ENCODE peak calls at places on chromosomes 5 and 9, in nine cellular contexts. One of them, this sample, is unnamed.

GRCh38 chr9:69961834-69962233 is 81.8 kb upstream of the MAMDC2 start:
- DNase-seq in neuronal stem cell: no peak
- DNase-seq in colonic mucosa: no peak
- DNase-seq in adrenal gland: no peak
- DNase-seq in left lung: no peak
- DNase-seq in HCT116: no peak
- DNase-seq in PC-9: peak; percentile 81
- DNase-seq in hepatocyte: no peak
- DNase-seq in psoas muscle: no peak
- DNase-seq in this sample: no peak

GRCh38 chr9:134775552-134775951 is 105.1 kb upstream of the FCN2 start:
- DNase-seq in neuronal stem cell: no peak
- DNase-seq in HCT116: no peak
- DNase-seq in hepatocyte: peak; percentile 49
- DNase-seq in adrenal gland: no peak
- DNase-seq in colonic mucosa: no peak
- DNase-seq in psoas muscle: no peak
- DNase-seq in PC-9: no peak
- DNase-seq in left lung: no peak
- DNase-seq in this sample: peak; percentile 86

GRCh38 chr5:128237504-128237903 is 153.9 kb downstream of the SLC12A2 start:
- DNase-seq in colonic mucosa: no peak
- DNase-seq in hepatocyte: peak; percentile 24
- DNase-seq in HCT116: no peak
- DNase-seq in neuronal stem cell: no peak
- DNase-seq in PC-9: no peak
- DNase-seq in psoas muscle: no peak
- DNase-seq in adrenal gland: no peak
- DNase-seq in left lung: no peak
- DNase-seq in this sample: no peak

GRCh38 chr5:41598011-41598410 is 87.6 kb upstream of the PLCXD3 start:
- DNase-seq in PC-9: no peak
- DNase-seq in psoas muscle: no peak
- DNase-seq in neuronal stem cell: no peak
- DNase-seq in adrenal gland: no peak
- DNase-seq in left lung: no peak
- DNase-seq in HCT116: no peak
- DNase-seq in colonic mucosa: no peak
- DNase-seq in hepatocyte: no peak
- DNase-seq in this sample: no peak

GRCh38 chr5:127558273-127558672 is 40.8 kb downstream of the PRRC1 start:
- DNase-seq in left lung: no peak
- DNase-seq in adrenal gland: no peak
- DNase-seq in HCT116: no peak
- DNase-seq in hepatocyte: no peak
- DNase-seq in colonic mucosa: no peak
- DNase-seq in psoas muscle: no peak
- DNase-seq in neuronal stem cell: no peak
- DNase-seq in PC-9: no peak
- DNase-seq in this sample: no peak

GRCh38 chr5:177495243-177496060 is 2.0 kb downstream of the PDLIM7 start:
- DNase-seq in HCT116: no peak
- DNase-seq in colonic mucosa: peak; percentile 54
- DNase-seq in psoas muscle: peak; percentile 74
- DNase-seq in PC-9: peak; percentile 55
- DNase-seq in hepatocyte: peak; percentile 77
- DNase-seq in left lung: peak; percentile 77
- DNase-seq in neuronal stem cell: peak; percentile 90
- DNase-seq in adrenal gland: no peak
- DNase-seq in this sample: peak; percentile 96

GRCh38 chr9:93600504-93600903 is 24.1 kb downstream of the PHF2 start:
- DNase-seq in left lung: no peak
- DNase-seq in colonic mucosa: peak; percentile 66
- DNase-seq in HCT116: no peak
- DNase-seq in psoas muscle: peak; percentile 52
- DNase-seq in neuronal stem cell: no peak
- DNase-seq in hepatocyte: no peak
- DNase-seq in adrenal gland: no peak
- DNase-seq in PC-9: no peak
- DNase-seq in this sample: no peak

GRCh38 chr9:124593080-124594058 is 86.2 kb upstream of the NR5A1 start:
- DNase-seq in colonic mucosa: no peak
- DNase-seq in PC-9: no peak
- DNase-seq in HCT116: no peak
- DNase-seq in left lung: no peak
- DNase-seq in adrenal gland: no peak
- DNase-seq in psoas muscle: no peak
- DNase-seq in neuronal stem cell: peak; percentile 78
- DNase-seq in hepatocyte: peak; percentile 17
- DNase-seq in this sample: no peak

GRCh38 chr9:85290019-85290418 is 451.7 kb downstream of the AGTPBP1 start:
- DNase-seq in neuronal stem cell: no peak
- DNase-seq in left lung: no peak
- DNase-seq in hepatocyte: no peak
- DNase-seq in colonic mucosa: no peak
- DNase-seq in HCT116: no peak
- DNase-seq in adrenal gland: no peak
- DNase-seq in psoas muscle: no peak
- DNase-seq in PC-9: no peak
- DNase-seq in this sample: no peak

GRCh38 chr5:172796306-172796705 is 25.3 kb upstream of the DUSP1 start:
- DNase-seq in left lung: no peak
- DNase-seq in psoas muscle: no peak
- DNase-seq in PC-9: no peak
- DNase-seq in colonic mucosa: no peak
- DNase-seq in hepatocyte: no peak
- DNase-seq in neuronal stem cell: no peak
- DNase-seq in adrenal gland: no peak
- DNase-seq in HCT116: no peak
- DNase-seq in this sample: no peak

GRCh38 chr9:114856210-114856941 is 50.5 kb upstream of the TNFSF15 start:
- DNase-seq in PC-9: no peak
- DNase-seq in HCT116: no peak
- DNase-seq in hepatocyte: no peak
- DNase-seq in neuronal stem cell: no peak
- DNase-seq in psoas muscle: no peak
- DNase-seq in left lung: no peak
- DNase-seq in colonic mucosa: no peak
- DNase-seq in adrenal gland: no peak
- DNase-seq in this sample: no peak

GRCh38 chr5:97534166-97534565 is 351.1 kb upstream of the RIOK2 start:
- DNase-seq in HCT116: peak; percentile 51
- DNase-seq in left lung: no peak
- DNase-seq in adrenal gland: peak; percentile 39
- DNase-seq in psoas muscle: no peak
- DNase-seq in colonic mucosa: peak; percentile 36
- DNase-seq in PC-9: peak; percentile 75
- DNase-seq in neuronal stem cell: peak; percentile 9
- DNase-seq in hepatocyte: peak; percentile 63
- DNase-seq in this sample: peak; percentile 52

GRCh38 chr5:116289276-116289675 is 204.5 kb downstream of the COMMD10 start:
- DNase-seq in PC-9: no peak
- DNase-seq in left lung: no peak
- DNase-seq in neuronal stem cell: no peak
- DNase-seq in HCT116: no peak
- DNase-seq in colonic mucosa: no peak
- DNase-seq in psoas muscle: no peak
- DNase-seq in adrenal gland: no peak
- DNase-seq in hepatocyte: no peak
- DNase-seq in this sample: no peak

GRCh38 chr9:88996046-88997005 is 5.1 kb downstream of the S1PR3 start:
- DNase-seq in adrenal gland: no peak
- DNase-seq in left lung: no peak
- DNase-seq in HCT116: no peak
- DNase-seq in hepatocyte: no peak
- DNase-seq in psoas muscle: no peak
- DNase-seq in colonic mucosa: no peak
- DNase-seq in PC-9: no peak
- DNase-seq in neuronal stem cell: no peak
- DNase-seq in this sample: no peak

GRCh38 chr9:89000281-89000875 is 9.1 kb downstream of the S1PR3 start:
- DNase-seq in left lung: no peak
- DNase-seq in hepatocyte: no peak
- DNase-seq in HCT116: no peak
- DNase-seq in adrenal gland: peak; percentile 21
- DNase-seq in neuronal stem cell: no peak
- DNase-seq in PC-9: no peak
- DNase-seq in colonic mucosa: no peak
- DNase-seq in psoas muscle: no peak
- DNase-seq in this sample: no peak

GRCh38 chr9:88997646-88998045 is 6.4 kb downstream of the S1PR3 start:
- DNase-seq in hepatocyte: no peak
- DNase-seq in adrenal gland: peak; percentile 20
- DNase-seq in HCT116: no peak
- DNase-seq in psoas muscle: no peak
- DNase-seq in left lung: no peak
- DNase-seq in neuronal stem cell: no peak
- DNase-seq in PC-9: no peak
- DNase-seq in colonic mucosa: no peak
- DNase-seq in this sample: no peak

GRCh38 chr9:88998911-88999310 is 7.6 kb downstream of the S1PR3 start:
- DNase-seq in adrenal gland: peak; percentile 97
- DNase-seq in psoas muscle: peak; percentile 79
- DNase-seq in PC-9: no peak
- DNase-seq in left lung: no peak
- DNase-seq in neuronal stem cell: no peak
- DNase-seq in hepatocyte: no peak
- DNase-seq in HCT116: no peak
- DNase-seq in colonic mucosa: peak; percentile 43
- DNase-seq in this sample: no peak

DNA sequence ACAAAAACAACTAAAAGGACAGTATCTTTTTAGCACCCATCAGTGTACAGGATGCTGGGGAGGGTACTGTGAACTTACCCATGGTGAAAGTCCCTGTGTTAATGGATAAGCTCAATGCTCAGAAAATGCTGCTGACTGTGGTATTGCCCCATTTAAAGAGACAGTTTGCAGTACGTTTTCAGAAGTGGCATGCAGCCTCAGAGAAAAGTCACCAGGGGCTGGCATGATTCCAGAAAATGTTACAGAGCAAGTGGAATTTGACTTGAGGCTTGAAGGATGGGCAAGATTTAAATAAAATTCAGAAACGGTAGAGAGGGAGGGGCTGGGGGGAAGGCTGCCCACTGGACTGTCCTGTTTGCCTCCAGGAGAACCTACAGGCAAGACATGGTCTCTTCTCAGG is 7.2 kb downstream of the S1PR3 start:
- DNase-seq in psoas muscle: no peak
- DNase-seq in colonic mucosa: no peak
- DNase-seq in neuronal stem cell: no peak
- DNase-seq in hepatocyte: no peak
- DNase-seq in HCT116: no peak
- DNase-seq in PC-9: no peak
- DNase-seq in adrenal gland: no peak
- DNase-seq in left lung: no peak
- DNase-seq in this sample: no peak
- H3K4me3 ChIP-seq in psoas muscle: no peak overlapping the region
- H3K4me3 ChIP-seq in colonic mucosa: no peak overlapping the region
- H3K4me3 ChIP-seq in neuronal stem cell: no peak overlapping the region
- H3K4me3 ChIP-seq in hepatocyte: no peak overlapping the region
- H3K4me3 ChIP-seq in HCT116: no peak overlapping the region
- H3K4me3 ChIP-seq in PC-9: no peak overlapping the region
- H3K4me3 ChIP-seq in adrenal gland: no peak overlapping the region
- H3K4me3 ChIP-seq in left lung: no peak overlapping the region
- H3K4me3 ChIP-seq in this sample: no peak overlapping the region

DNA sequence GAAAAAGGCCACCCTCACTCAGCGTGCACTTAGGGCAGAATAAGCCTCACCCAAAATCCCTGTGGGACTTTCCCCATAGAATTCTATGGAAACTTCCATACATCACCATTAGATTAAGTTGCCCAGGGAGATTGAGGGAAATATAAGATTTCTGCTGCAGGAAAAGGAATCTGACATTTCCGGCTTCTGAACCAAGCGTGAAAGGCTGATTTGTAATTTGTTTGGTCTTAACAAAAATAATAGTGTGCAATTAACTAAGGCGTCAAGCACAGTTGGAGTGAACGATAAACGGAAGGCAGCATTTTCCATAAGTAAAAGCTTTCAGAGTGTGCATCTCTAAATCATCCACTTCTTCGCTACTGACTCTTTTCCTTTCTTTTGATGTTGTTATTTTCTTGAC is 14.0 kb downstream of the UBE2QL1 start:
- DNase-seq in hepatocyte: no peak
- DNase-seq in neuronal stem cell: no peak
- DNase-seq in HCT116: no peak
- DNase-seq in PC-9: no peak
- DNase-seq in left lung: no peak
- DNase-seq in psoas muscle: no peak
- DNase-seq in colonic mucosa: no peak
- DNase-seq in adrenal gland: no peak
- DNase-seq in this sample: no peak
- H3K36me3 ChIP-seq in hepatocyte: no peaks in the 10 kb centered on the region
- H3K36me3 ChIP-seq in neuronal stem cell: no peaks in the 10 kb centered on the region
- H3K36me3 ChIP-seq in HCT116: no peaks in the 10 kb centered on the region
- H3K36me3 ChIP-seq in PC-9: no peaks in the 10 kb centered on the region
- H3K36me3 ChIP-seq in left lung: no peaks in the 10 kb centered on the region
- H3K36me3 ChIP-seq in psoas muscle: peaks cover 5% of the 10 kb centered on the region
- H3K36me3 ChIP-seq in colonic mucosa: no peaks in the 10 kb centered on the region
- H3K36me3 ChIP-seq in adrenal gland: no peaks in the 10 kb centered on the region
- H3K36me3 ChIP-seq in this sample: no peaks in the 10 kb centered on the region

GRCh38 chr9:90459321-90459720 is 183.3 kb downstream of the DIRAS2 start:
- DNase-seq in neuronal stem cell: no peak
- DNase-seq in HCT116: no peak
- DNase-seq in hepatocyte: no peak
- DNase-seq in left lung: no peak
- DNase-seq in psoas muscle: no peak
- DNase-seq in PC-9: no peak
- DNase-seq in colonic mucosa: no peak
- DNase-seq in adrenal gland: no peak
- DNase-seq in this sample: no peak
- H3K27ac ChIP-seq in neuronal stem cell: no peak overlapping the region
- H3K27ac ChIP-seq in HCT116: no peak overlapping the region
- H3K27ac ChIP-seq in hepatocyte: no peak overlapping the region
- H3K27ac ChIP-seq in left lung: no peak overlapping the region
- H3K27ac ChIP-seq in psoas muscle: no peak overlapping the region
- H3K27ac ChIP-seq in PC-9: no peak overlapping the region
- H3K27ac ChIP-seq in colonic mucosa: no peak overlapping the region
- H3K27ac ChIP-seq in adrenal gland: no peak overlapping the region
- H3K27ac ChIP-seq in this sample: no peak overlapping the region

GRCh38 chr5:150356575-150357284 is 767 bp upstream of the TCOF1 start:
- DNase-seq in neuronal stem cell: no peak
- DNase-seq in hepatocyte: no peak
- DNase-seq in colonic mucosa: peak; percentile 28
- DNase-seq in left lung: no peak
- DNase-seq in adrenal gland: no peak
- DNase-seq in psoas muscle: no peak
- DNase-seq in HCT116: no peak
- DNase-seq in PC-9: no peak
- DNase-seq in this sample: no peak
- H3K4me3 ChIP-seq in neuronal stem cell: no peak overlapping the region
- H3K4me3 ChIP-seq in hepatocyte: no peak overlapping the region
- H3K4me3 ChIP-seq in colonic mucosa: no peak overlapping the region
- H3K4me3 ChIP-seq in left lung: peak overlapping the region; percentile 98
- H3K4me3 ChIP-seq in adrenal gland: no peak overlapping the region
- H3K4me3 ChIP-seq in psoas muscle: peak overlapping the region; percentile 85
- H3K4me3 ChIP-seq in HCT116: peak overlapping the region; percentile 95
- H3K4me3 ChIP-seq in PC-9: peak overlapping the region; percentile 92
- H3K4me3 ChIP-seq in this sample: peak overlapping the region; percentile 85